ENCODE peak calls at places on chromosomes 13 and 19, in ten cellular contexts. Z, G, B, H, P, M, F, I, Y and Q are unnamed samples.

GRCh38 chr19:42468273-42468796 is 25.6 kb upstream of the CXCL17 start:
- DNase-seq in Z (peak), G (no peak), B (no peak), H (no peak), P (no peak), M (no peak), F (no peak), I (no peak), Y (no peak), Q (peak)

GRCh38 chr19:15294591-15294990 is 37.7 kb downstream of the BRD4 start:
- DNase-seq in Z (no peak), G (peak), B (no peak), H (no peak), P (peak), M (no peak), F (no peak), I (no peak), Y (no peak), Q (peak)

GRCh38 chr13:90622547-90622946 is 724.9 kb upstream of the MIR17HG start:
- DNase-seq in Z (peak), G (no peak), B (no peak), H (no peak), P (no peak), M (no peak), F (no peak), I (no peak), Y (no peak), Q (peak)

GRCh38 chr19:43639507-43640423 is at the start of gene CADM4:
- DNase-seq in Z (no peak), G (peak), B (no peak), H (no peak), P (peak), M (peak), F (peak), I (no peak), Y (peak), Q (no peak)

GRCh38 chr13:29510698-29511438 is 84.6 kb downstream of the SLC7A1 start:
- DNase-seq in Z (peak), G (no peak), B (no peak), H (no peak), P (no peak), M (no peak), F (no peak), I (no peak), Y (peak), Q (no peak)

GRCh38 chr13:94182185-94182761 is 297.2 kb downstream of the DCT start:
- DNase-seq in Z (no peak), G (no peak), B (no peak), H (no peak), P (no peak), M (no peak), F (no peak), I (no peak), Y (no peak), Q (no peak)

GRCh38 chr19:10603873-10604459 is 16.9 kb upstream of the AP1M2 start:
- DNase-seq in Z (peak), G (no peak), B (no peak), H (peak), P (no peak), M (no peak), F (no peak), I (no peak), Y (no peak), Q (peak)

GRCh38 chr19:57192064-57192395 is 730 bp downstream of the ZNF264 start:
- DNase-seq in Z (peak), G (no peak), B (no peak), H (no peak), P (no peak), M (no peak), F (peak), I (no peak), Y (no peak), Q (no peak)

GRCh38 chr13:26575244-26575643 is 17.8 kb downstream of the WASF3 start:
- DNase-seq in Z (no peak), G (no peak), B (no peak), H (no peak), P (no peak), M (no peak), F (no peak), I (no peak), Y (no peak), Q (no peak)

GRCh38 chr13:29676535-29676934 is 81.0 kb upstream of the SLC7A1 start:
- DNase-seq in Z (peak), G (no peak), B (no peak), H (no peak), P (no peak), M (no peak), F (no peak), I (no peak), Y (no peak), Q (peak)

GRCh38 chr13:46170687-46171086 is 11.3 kb downstream of the LCP1 start:
- DNase-seq in Z (no peak), G (no peak), B (no peak), H (no peak), P (no peak), M (no peak), F (peak), I (no peak), Y (no peak), Q (peak)

DNA sequence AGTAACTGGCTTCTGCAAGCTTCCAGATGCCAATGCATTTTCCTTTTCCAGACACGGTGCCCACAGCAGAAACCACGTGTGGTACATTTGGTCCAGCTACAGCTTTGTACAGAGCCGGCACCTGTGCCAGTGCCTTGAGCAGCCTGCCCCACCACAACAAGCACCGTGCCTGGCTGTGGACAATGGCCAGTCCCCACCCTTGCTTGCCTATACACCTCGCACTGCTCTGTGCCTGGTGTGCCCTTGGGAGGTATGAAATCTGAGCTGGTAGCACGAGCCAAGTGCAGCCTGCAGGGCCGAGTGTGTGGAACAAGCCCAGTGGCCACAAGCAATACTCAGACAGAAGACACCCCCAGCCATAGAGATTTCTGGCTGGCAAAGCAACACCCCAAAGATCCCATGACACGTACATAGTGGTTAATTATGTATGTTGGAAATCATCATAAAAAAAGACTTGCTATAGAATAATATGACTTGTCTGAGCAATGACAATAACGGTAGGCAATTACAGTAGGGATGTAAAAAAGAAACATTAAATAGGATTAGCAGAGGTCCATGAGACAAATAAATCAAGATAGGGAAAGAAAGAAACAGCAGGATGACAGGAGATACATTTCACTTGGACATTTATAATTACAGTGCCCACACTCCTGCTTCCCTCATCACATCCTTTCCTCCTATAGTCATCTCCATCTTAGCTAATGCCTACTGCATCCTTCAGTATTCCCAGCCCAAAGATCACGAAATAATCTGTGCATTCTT is 1399.5 kb downstream of the PCDH9 start:
- DNase-seq in Z (no peak), G (no peak), B (no peak), H (no peak), P (no peak), M (no peak), F (no peak), I (peak), Y (no peak), Q (no peak)
- TF ChIP-seq CTCF in Z (no peak), G (no peak), B (no peak), H (no peak), P (no peak), M (no peak), F (no peak), I (no peak), Y (no peak), Q (no peak)

GRCh38 chr19:3440082-3440481 is 40.2 kb downstream of the SMIM24 start:
- DNase-seq in Z (no peak), G (peak), B (no peak), H (peak), P (peak), M (no peak), F (peak), I (no peak), Y (peak), Q (peak)
- TF ChIP-seq CTCF in Z (peak), G (peak), B (peak), H (peak), P (peak), M (peak), F (peak), I (peak), Y (peak), Q (peak)

DNA sequence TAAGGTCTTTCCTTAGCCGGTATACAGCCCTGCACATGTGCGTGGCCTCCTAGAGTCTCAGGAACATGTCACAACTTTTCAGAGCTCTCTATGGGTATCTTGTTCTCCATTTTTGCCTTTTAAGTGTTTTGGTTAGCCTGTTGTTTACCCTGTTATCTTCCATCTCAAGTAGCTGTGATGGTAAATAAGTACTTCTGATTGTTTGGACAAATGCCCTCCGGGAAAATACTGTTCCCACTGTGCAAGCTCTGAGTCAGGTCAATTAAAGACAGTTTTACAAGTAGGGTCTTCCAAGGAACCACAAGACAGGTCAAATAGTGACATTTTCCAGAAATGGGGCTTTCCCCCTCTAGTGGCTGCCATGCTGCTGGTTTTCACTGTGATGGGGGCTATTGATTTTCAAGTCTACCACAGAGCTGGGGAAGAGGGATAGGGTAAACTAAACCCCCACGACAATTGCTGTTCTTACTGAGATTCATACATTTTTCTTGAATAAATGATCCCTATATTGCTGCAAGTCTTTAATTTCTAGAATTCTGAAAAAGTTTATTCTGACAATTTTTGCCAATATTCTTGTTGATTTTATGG is 109.5 kb downstream of the TM9SF2 start:
- DNase-seq in Z (no peak), G (no peak), B (no peak), H (no peak), P (no peak), M (no peak), F (peak), I (no peak), Y (no peak), Q (no peak)
- TF ChIP-seq CTCF in Z (peak), G (no peak), B (no peak), H (no peak), P (no peak), M (peak), F (peak), I (no peak), Y (no peak), Q (peak)

GRCh38 chr19:52155596-52156359 is 15.6 kb downstream of the ZNF836 start:
- DNase-seq in Z (no peak), G (no peak), B (no peak), H (no peak), P (no peak), M (no peak), F (no peak), I (no peak), Y (no peak), Q (no peak)
- TF ChIP-seq CTCF in Z (no peak), G (no peak), B (no peak), H (no peak), P (no peak), M (no peak), F (no peak), I (no peak), Y (no peak), Q (no peak)

DNA sequence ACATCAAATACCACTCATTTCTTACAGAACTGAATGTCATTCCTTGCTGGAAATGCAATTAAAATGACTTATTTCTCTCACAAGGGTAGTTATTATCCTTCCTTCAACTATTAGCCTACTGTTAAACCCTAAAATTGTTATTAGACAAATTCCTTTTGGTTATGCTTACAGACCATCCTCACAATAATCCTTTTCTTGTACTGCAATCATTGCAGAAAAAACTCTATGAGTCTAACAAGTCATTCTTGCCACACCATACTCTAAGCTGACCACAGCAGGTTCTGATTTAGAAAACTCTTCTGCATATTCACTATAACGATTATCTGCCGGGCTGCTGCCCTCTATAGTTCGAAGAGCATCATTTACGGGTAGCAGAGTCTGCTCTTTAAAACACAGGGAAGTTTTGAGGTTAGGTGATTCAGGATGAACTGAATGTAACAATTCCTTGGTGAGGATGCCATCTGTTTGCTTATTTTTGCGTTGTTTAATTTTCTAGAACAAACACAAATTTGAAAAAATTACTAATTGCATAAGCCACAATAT is 38.2 kb downstream of the MTMR6 start:
- DNase-seq in Z (peak), G (no peak), B (peak), H (no peak), P (no peak), M (no peak), F (peak), I (no peak), Y (no peak), Q (peak)
- TF ChIP-seq CTCF in Z (peak), G (no peak), B (peak), H (no peak), P (no peak), M (peak), F (peak), I (no peak), Y (no peak), Q (peak)

DNA sequence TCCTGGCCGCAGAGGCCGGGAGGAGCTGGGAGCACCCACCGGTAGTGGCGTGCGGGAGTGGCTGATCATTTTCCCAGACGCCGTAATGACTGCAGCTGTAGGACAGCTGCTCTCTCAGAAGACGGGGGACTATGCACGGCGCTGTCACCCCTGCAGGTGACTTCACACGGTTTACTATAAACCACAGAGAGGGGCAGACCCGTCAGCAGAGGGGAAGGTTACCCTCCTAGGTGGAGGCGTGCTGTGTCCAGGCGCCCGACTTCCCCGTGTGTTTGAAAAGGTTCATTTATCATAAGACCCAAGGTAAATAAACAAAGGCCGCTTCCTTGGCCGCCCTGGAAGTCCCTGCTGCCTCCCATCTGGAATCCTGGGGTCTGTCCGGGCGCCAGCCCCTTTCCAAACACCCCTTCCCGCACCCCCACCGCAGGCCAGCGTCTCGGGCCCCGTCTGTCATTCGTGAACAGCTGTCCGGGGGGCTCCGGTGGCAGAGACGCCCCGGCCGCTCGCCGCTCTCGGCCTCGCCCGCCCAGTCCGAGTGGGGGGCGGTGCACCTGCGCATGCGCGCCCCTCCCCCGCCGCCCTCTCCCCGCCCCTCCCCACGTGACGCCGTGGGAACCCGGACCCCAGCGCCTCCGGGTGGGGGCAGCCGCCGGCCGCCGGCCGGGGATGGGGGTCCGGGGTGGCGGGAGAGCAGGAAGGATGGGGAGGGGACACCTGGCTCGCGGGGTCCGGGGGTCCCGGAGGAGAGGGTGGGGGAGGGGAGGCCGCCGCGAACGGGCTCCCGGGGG is 915 bp downstream of the SHC2 start:
- DNase-seq in Z (peak), G (peak), B (peak), H (no peak), P (peak), M (peak), F (peak), I (peak), Y (peak), Q (peak)
- TF ChIP-seq CTCF in Z (no peak), G (no peak), B (no peak), H (no peak), P (no peak), M (no peak), F (no peak), I (no peak), Y (no peak), Q (no peak)

GRCh38 chr13:112710855-112711527 is 21.2 kb downstream of the ATP11A start:
- DNase-seq in Z (no peak), G (peak), B (no peak), H (no peak), P (no peak), M (no peak), F (no peak), I (peak), Y (peak), Q (no peak)

GRCh38 chr13:112713517-112714253 is 23.8 kb downstream of the ATP11A start:
- DNase-seq in Z (no peak), G (no peak), B (no peak), H (no peak), P (no peak), M (peak), F (no peak), I (peak), Y (peak), Q (no peak)

GRCh38 chr13:112712451-112712881 is 22.6 kb downstream of the ATP11A start:
- DNase-seq in Z (no peak), G (no peak), B (no peak), H (no peak), P (no peak), M (no peak), F (no peak), I (peak), Y (peak), Q (no peak)

GRCh38 chr13:112709825-112710783 is 20.3 kb downstream of the ATP11A start:
- DNase-seq in Z (no peak), G (no peak), B (no peak), H (no peak), P (no peak), M (no peak), F (no peak), I (peak), Y (peak), Q (no peak)

DNA sequence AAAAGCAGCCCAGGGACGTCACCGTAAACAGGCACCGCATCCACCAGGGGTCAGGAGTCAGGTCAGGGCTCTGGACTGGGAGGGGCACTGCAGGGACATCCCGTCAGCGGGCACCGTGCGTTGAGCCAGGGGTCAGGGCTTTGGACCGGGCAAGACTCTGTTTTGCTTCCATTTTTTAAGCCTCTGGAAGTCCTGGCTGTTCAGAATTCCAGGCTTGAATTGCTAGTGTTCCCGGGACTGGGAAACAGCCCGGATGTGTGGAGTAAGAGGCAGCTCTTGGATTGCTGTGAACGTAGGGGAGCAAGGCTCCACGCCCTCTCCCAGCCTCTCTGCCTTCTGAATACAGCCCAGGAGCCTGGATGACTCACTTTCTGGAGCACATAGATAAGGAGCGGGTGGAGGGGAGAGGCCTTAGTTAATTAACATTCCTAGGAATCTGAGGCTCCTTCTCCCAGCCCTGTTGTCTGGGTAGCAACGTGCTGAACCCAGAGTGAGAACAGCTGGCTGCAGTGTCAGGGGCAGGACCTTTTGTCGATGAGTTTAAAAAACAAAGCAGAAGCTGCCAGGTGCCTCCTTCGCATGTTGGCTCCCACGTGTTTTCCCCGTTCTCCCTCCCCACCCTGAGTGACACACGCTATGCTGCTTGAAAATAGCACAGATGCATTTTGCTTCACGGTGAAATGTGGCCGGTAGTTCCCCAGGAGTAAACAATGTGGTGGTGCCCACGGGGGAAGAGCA is 21.9 kb downstream of the ATP11A start:
- DNase-seq in Z (peak), G (peak), B (peak), H (peak), P (peak), M (peak), F (peak), I (peak), Y (peak), Q (peak)
- TF ChIP-seq CTCF in Z (no peak), G (peak), B (peak), H (no peak), P (peak), M (peak), F (peak), I (no peak), Y (peak), Q (peak)

GRCh38 chr13:50611117-50611781 is 232.2 kb downstream of the DLEU7 start:
- DNase-seq in Z (no peak), G (no peak), B (no peak), H (no peak), P (no peak), M (no peak), F (no peak), I (no peak), Y (no peak), Q (no peak)

GRCh38 chr13:50612717-50613116 is 230.8 kb downstream of the DLEU7 start:
- DNase-seq in Z (no peak), G (no peak), B (no peak), H (no peak), P (no peak), M (no peak), F (no peak), I (no peak), Y (no peak), Q (no peak)

GRCh38 chr13:50610238-50610637 is 233.3 kb downstream of the DLEU7 start:
- DNase-seq in Z (no peak), G (no peak), B (no peak), H (no peak), P (no peak), M (no peak), F (no peak), I (no peak), Y (no peak), Q (no peak)

GRCh38 chr13:50608357-50608756 is 235.1 kb downstream of the DLEU7 start:
- DNase-seq in Z (no peak), G (no peak), B (no peak), H (no peak), P (no peak), M (no peak), F (no peak), I (no peak), Y (no peak), Q (no peak)

GRCh38 chr13:50609016-50609415 is 234.5 kb downstream of the DLEU7 start:
- DNase-seq in Z (no peak), G (no peak), B (no peak), H (no peak), P (no peak), M (no peak), F (no peak), I (no peak), Y (no peak), Q (no peak)
- TF ChIP-seq CTCF in Z (no peak), G (no peak), B (no peak), H (no peak), P (no peak), M (no peak), F (no peak), I (no peak), Y (no peak), Q (no peak)